ENCODE peak calls at places on chromosomes 5 and 9, in five cellular contexts. M is aorta; G is mesothelial cell of epicardium; U is stimulated activated CD4-positive, alpha-beta T cell treated with anti-CD3 and anti-CD28 coated beads, Interleukin-2, amount 100 ng/mL, for 24 hours; O is Right ventricle myocardium superior. K is an unnamed sample.

GRCh38 chr5:10746711-10747110 is 14.3 kb downstream of the DAP start:
- DNase-seq in U (no peak), G (no peak), M (no peak), O (no peak), K (no peak)

GRCh38 chr5:18920966-18921365 is 1067.0 kb downstream of the CDH18 start:
- DNase-seq in O (no peak), M (no peak), G (no peak), U (no peak), K (no peak)

GRCh38 chr9:129761901-129762359 is 9.1 kb upstream of the PTGES start:
- DNase-seq in U (no peak), G (no peak), O (no peak), M (no peak), K (no peak)

GRCh38 chr5:31983851-31984250 is 190.3 kb downstream of the GOLPH3 start:
- DNase-seq in M (no peak), U (no peak), O (no peak), G (no peak), K (no peak)

GRCh38 chr5:17096975-17097695 is 120.3 kb upstream of the BASP1 start:
- DNase-seq in O (no peak), M (no peak), G (peak), U (no peak), K (no peak)

GRCh38 chr9:124795881-124796415 is 19.0 kb downstream of the OLFML2A start:
- DNase-seq in G (no peak), U (no peak), M (no peak), O (peak), K (no peak)

GRCh38 chr5:39714036-39714698 is 289.4 kb upstream of the DAB2 start:
- DNase-seq in G (no peak), O (no peak), M (no peak), U (peak), K (no peak)

GRCh38 chr9:19464764-19465570 is 56.2 kb downstream of the ACER2 start:
- DNase-seq in G (peak), M (peak), O (peak), U (peak), K (peak)

GRCh38 chr5:89440670-89441069 is 557.7 kb upstream of the MEF2C start:
- DNase-seq in U (no peak), G (no peak), M (no peak), O (no peak), K (no peak)

GRCh38 chr5:131270809-131271208 is 7.0 kb downstream of the CDC42SE2 start:
- DNase-seq in O (no peak), U (no peak), G (no peak), M (no peak), K (no peak)

GRCh38 chr5:66634601-66635000 is 38.4 kb downstream of the MAST4 start:
- DNase-seq in O (no peak), U (no peak), M (no peak), G (no peak), K (no peak)

GRCh38 chr5:124210106-124210918 is 536.1 kb downstream of the ZNF608 start:
- DNase-seq in U (no peak), G (no peak), M (no peak), O (no peak), K (no peak)

GRCh38 chr9:111945216-111945615 is 48.6 kb downstream of the UGCG start:
- DNase-seq in M (no peak), G (no peak), U (peak), O (no peak), K (no peak)

GRCh38 chr5:45279109-45279508 is 417.1 kb downstream of the HCN1 start:
- DNase-seq in G (no peak), U (no peak), O (no peak), M (no peak), K (no peak)

GRCh38 chr9:109968332-109968657 is 188.3 kb downstream of the PALM2AKAP2 start:
- DNase-seq in M (no peak), U (no peak), O (no peak), G (no peak), K (no peak)

GRCh38 chr9:3848445-3849114 is 322.8 kb upstream of the RFX3 start:
- DNase-seq in U (no peak), G (no peak), O (no peak), M (no peak), K (no peak)

GRCh38 chr5:109739741-109740140 is 50.0 kb downstream of the MAN2A1 start:
- DNase-seq in G (no peak), O (no peak), M (no peak), U (no peak), K (no peak)

GRCh38 chr9:115672477-115673316 is 480.9 kb upstream of the PAPPA start:
- DNase-seq in O (no peak), M (no peak), G (no peak), U (no peak), K (no peak)

GRCh38 chr5:144086295-144086694 is 84.2 kb downstream of the YIPF5 start:
- DNase-seq in M (no peak), U (no peak), O (no peak), G (no peak), K (no peak)

GRCh38 chr5:147051193-147051592 is 172.6 kb upstream of the PPP2R2B start:
- DNase-seq in O (no peak), M (no peak), U (no peak), G (no peak), K (no peak)

GRCh38 chr9:131483319-131484050 is 19.2 kb upstream of the POMT1 start:
- DNase-seq in O (peak), M (peak), U (no peak), G (no peak), K (no peak)

GRCh38 chr5:127074466-127074865 is 1.2 kb upstream of the C5orf63 start:
- DNase-seq in M (no peak), G (no peak), U (no peak), O (no peak), K (no peak)

GRCh38 chr9:114677418-114677817 is 4.6 kb downstream of the TEX48 start:
- DNase-seq in G (peak), M (no peak), U (no peak), O (no peak), K (no peak)

GRCh38 chr5:127697894-127698600 is 5.1 kb upstream of the CCDC192 start:
- DNase-seq in G (no peak), U (no peak), O (no peak), M (no peak), K (no peak)

GRCh38 chr5:73232266-73233041 is 59.5 kb downstream of the TMEM174 start:
- DNase-seq in G (no peak), U (no peak), O (no peak), M (no peak), K (no peak)

GRCh38 chr5:102760815-102761214 is 5.7 kb downstream of the PAM start:
- DNase-seq in M (no peak), O (no peak), G (no peak), U (no peak), K (no peak)

GRCh38 chr5:79209505-79209904 is 26.4 kb upstream of the JMY start:
- DNase-seq in O (no peak), U (no peak), G (no peak), M (no peak), K (no peak)

GRCh38 chr9:132857601-132858342 is 20.3 kb downstream of the AK8 start:
- DNase-seq in O (no peak), U (no peak), G (no peak), M (no peak), K (no peak)

GRCh38 chr9:115694991-115695390 is 458.6 kb upstream of the PAPPA start:
- DNase-seq in G (no peak), U (no peak), O (no peak), M (no peak), K (no peak)